ENCODE peak calls at places on chromosomes 3 and 15, in seven cellular contexts. B is CD4-positive, alpha-beta memory T cell; G is psoas muscle; L is lung; J is stomach; T is heart left ventricle; R is PC-3. S is an unnamed sample.

GRCh38 chr3:131047582-131047981 is 20.9 kb downstream of the NEK11 start:
- DNase-seq in L (no peak), R (no peak), G (no peak), T (no peak), J (no peak), B (no peak), S (no peak)

GRCh38 chr3:147113293-147114045 is 292.9 kb downstream of the ZIC4 start:
- DNase-seq in R (peak; percentile 59), L (no peak), G (no peak), B (no peak), T (no peak), J (no peak), S (no peak)

GRCh38 chr3:88149146-88149515 is 628 bp upstream of the C3orf38 start:
- DNase-seq in T (no peak), J (no peak), R (no peak), G (no peak), L (peak; percentile 30), B (no peak), S (no peak)

GRCh38 chr3:100810671-100811070 is 101.4 kb downstream of the TFG start:
- DNase-seq in G (no peak), J (no peak), T (no peak), L (no peak), B (no peak), R (no peak), S (no peak)

GRCh38 chr3:165770781-165771180 is 66.4 kb downstream of the BCHE start:
- DNase-seq in B (no peak), L (no peak), J (no peak), G (no peak), T (no peak), R (no peak), S (no peak)

GRCh38 chr3:186099178-186099577 is 9.7 kb downstream of the ETV5 start:
- DNase-seq in R (peak; percentile 26), J (peak; percentile 56), L (peak; percentile 53), B (no peak), G (peak; percentile 63), T (no peak), S (peak; percentile 42)

GRCh38 chr3:14848906-14849305 is 30.1 kb downstream of the FGD5 start:
- DNase-seq in J (no peak), G (no peak), R (no peak), L (no peak), T (no peak), B (no peak), S (no peak)

GRCh38 chr3:53516339-53516738 is 21.9 kb downstream of the CACNA1D start:
- DNase-seq in T (no peak), G (no peak), L (no peak), B (no peak), J (no peak), R (no peak), S (no peak)

GRCh38 chr15:92595506-92596337 is 59.9 kb downstream of the FAM174B start:
- DNase-seq in L (no peak), R (no peak), T (no peak), B (no peak), G (no peak), J (no peak), S (no peak)

GRCh38 chr3:131702156-131702555 is 199.4 kb upstream of the MRPL3 start:
- DNase-seq in T (no peak), J (no peak), R (peak; percentile 31), L (no peak), G (no peak), B (no peak), S (no peak)

GRCh38 chr3:52325686-52326085 is 9.6 kb downstream of the DNAH1 start:
- DNase-seq in G (no peak), R (no peak), T (no peak), L (no peak), J (no peak), B (no peak), S (no peak)

GRCh38 chr15:41337631-41338522 is 5.2 kb downstream of the NUSAP1 start:
- DNase-seq in L (no peak), B (no peak), T (no peak), J (no peak), G (no peak), R (no peak), S (no peak)

GRCh38 chr15:101315736-101316135 is 20.7 kb upstream of the SNRPA1 start:
- DNase-seq in B (no peak), T (no peak), J (no peak), L (no peak), R (no peak), G (no peak), S (no peak)

GRCh38 chr3:62142696-62143095 is 230.7 kb downstream of the FEZF2 start:
- DNase-seq in R (no peak), G (no peak), T (no peak), L (no peak), J (no peak), B (no peak), S (no peak)

GRCh38 chr3:173733029-173733652 is 335.6 kb downstream of the NLGN1 start:
- DNase-seq in R (peak; percentile 49), T (no peak), L (no peak), B (no peak), J (no peak), G (no peak), S (no peak)

GRCh38 chr3:185702564-185703225 is 116.6 kb downstream of the SENP2 start:
- DNase-seq in T (no peak), J (no peak), L (no peak), R (no peak), G (no peak), B (no peak), S (no peak)

GRCh38 chr3:185824051-185824466 is 783 bp downstream of the IGF2BP2 start:
- DNase-seq in L (no peak), B (peak; percentile 12), G (no peak), R (no peak), J (peak; percentile 27), T (peak; percentile 27), S (no peak)

GRCh38 chr3:69761896-69762789 is 22.9 kb downstream of the MITF start:
- DNase-seq in G (no peak), B (no peak), R (peak; percentile 81), L (no peak), T (no peak), J (no peak), S (no peak)
- H3K27ac ChIP-seq in G (peak overlapping the region; percentile 24), B (no peak overlapping the region), R (peak overlapping the region; percentile 85), L (no peak overlapping the region), T (peak overlapping the region; percentile 70), J (no peak overlapping the region), S (peak overlapping the region; percentile 55)

DNA sequence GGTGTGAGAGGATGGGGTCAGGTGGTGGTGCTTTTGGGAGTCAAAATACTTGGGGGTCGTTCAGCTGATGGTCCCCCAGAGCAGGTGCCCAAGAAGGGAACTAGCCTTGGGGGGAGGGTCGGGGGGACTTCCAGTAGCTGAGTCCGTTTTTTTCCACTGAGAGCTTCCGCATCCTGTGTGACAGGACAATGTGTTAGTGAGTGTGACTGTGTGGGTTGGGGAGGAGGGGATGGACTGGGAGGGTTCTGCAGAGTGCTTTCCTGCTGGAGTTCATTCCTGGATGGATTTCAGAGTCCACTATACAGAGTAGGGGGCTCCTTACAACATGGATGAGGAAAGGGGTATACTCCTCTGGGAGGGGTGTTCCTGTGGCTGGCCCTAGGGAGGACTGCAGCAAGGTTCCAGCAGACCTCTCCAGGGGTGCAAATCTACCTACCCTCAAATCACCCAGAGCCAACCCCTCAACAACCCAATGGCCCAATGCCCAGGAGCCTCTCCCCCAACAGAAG is 601 bp upstream of the HYAL2 start:
- DNase-seq in J (no peak), B (no peak), L (no peak), R (no peak), T (peak; percentile 78), G (peak; percentile 30), S (no peak)
- H3K27ac ChIP-seq in J (peak overlapping the region; percentile 95), B (no peak overlapping the region), L (peak overlapping the region; percentile 94), R (no peak overlapping the region), T (peak overlapping the region; percentile 95), G (peak overlapping the region; percentile 93), S (peak overlapping the region; percentile 88)

DNA sequence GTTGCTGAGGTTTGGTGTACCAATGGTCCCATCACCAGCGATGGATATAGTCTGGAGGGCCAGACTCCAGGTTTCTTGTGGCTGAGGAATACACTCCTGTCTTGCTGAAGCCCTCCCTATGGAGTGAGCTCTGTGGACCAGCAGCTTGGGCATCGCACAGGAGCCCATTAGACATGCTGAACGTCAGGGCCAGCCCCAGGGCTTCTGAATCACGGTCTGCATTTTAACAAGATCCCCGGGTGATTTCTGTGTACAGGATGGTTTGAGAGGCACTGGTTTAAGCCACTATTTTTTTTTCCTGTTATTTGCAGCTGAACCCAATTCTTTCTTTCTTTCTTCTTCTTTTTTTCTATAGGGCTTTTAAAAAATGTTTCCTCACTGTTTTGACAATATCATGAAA is 69.5 kb upstream of the XCR1 start:
- DNase-seq in R (no peak), L (no peak), T (no peak), B (no peak), J (no peak), G (no peak), S (no peak)
- H3K27ac ChIP-seq in R (no peak overlapping the region), L (peak overlapping the region; percentile 28), T (peak overlapping the region; percentile 71), B (peak overlapping the region; percentile 33), J (peak overlapping the region; percentile 85), G (peak overlapping the region; percentile 46), S (no peak overlapping the region)

GRCh38 chr3:42714151-42714852 is 11.7 kb upstream of the HHATL start:
- DNase-seq in B (no peak), T (no peak), G (no peak), R (no peak), L (no peak), J (no peak), S (no peak)
- H3K27ac ChIP-seq in B (no peak overlapping the region), T (no peak overlapping the region), G (no peak overlapping the region), R (no peak overlapping the region), L (no peak overlapping the region), J (no peak overlapping the region), S (no peak overlapping the region)

GRCh38 chr15:85563731-85564130 is 183.3 kb downstream of the AKAP13 start:
- DNase-seq in B (no peak), J (no peak), T (no peak), L (no peak), R (no peak), G (no peak), S (no peak)
- H3K27ac ChIP-seq in B (no peak overlapping the region), J (peak overlapping the region; percentile 82), T (peak overlapping the region; percentile 14), L (no peak overlapping the region), R (no peak overlapping the region), G (no peak overlapping the region), S (no peak overlapping the region)

GRCh38 chr3:187661267-187661666 is 8.9 kb downstream of the SST start:
- DNase-seq in J (no peak), B (no peak), R (peak; percentile 70), G (no peak), L (no peak), T (no peak), S (no peak)
- H3K27ac ChIP-seq in J (no peak overlapping the region), B (no peak overlapping the region), R (no peak overlapping the region), G (no peak overlapping the region), L (no peak overlapping the region), T (no peak overlapping the region), S (no peak overlapping the region)

GRCh38 chr3:158713094-158713499 is 19.2 kb downstream of the RARRES1 start:
- DNase-seq in J (peak; percentile 78), G (no peak), L (no peak), T (no peak), R (no peak), B (no peak), S (no peak)

GRCh38 chr3:158709666-158710083 is 22.6 kb downstream of the RARRES1 start:
- DNase-seq in J (no peak), L (no peak), G (no peak), B (no peak), R (peak; percentile 85), T (no peak), S (no peak)

GRCh38 chr3:158711886-158712285 is 20.4 kb downstream of the RARRES1 start:
- DNase-seq in R (peak; percentile 44), J (no peak), T (no peak), L (no peak), G (no peak), B (no peak), S (no peak)

GRCh38 chr3:158710601-158711000 is 21.7 kb downstream of the RARRES1 start:
- DNase-seq in R (no peak), J (no peak), T (no peak), L (no peak), G (no peak), B (no peak), S (no peak)

GRCh38 chr3:158712443-158712842 is 19.8 kb downstream of the RARRES1 start:
- DNase-seq in J (no peak), B (no peak), L (no peak), R (no peak), G (no peak), T (no peak), S (no peak)
- H3K27ac ChIP-seq in J (peak overlapping the region; percentile 77), B (no peak overlapping the region), L (no peak overlapping the region), R (peak overlapping the region; percentile 83), G (no peak overlapping the region), T (no peak overlapping the region), S (peak overlapping the region; percentile 15)